ENCODE peak calls at places on chromosomes 2 and 18, in ten cellular contexts. One of them, this sample, is unnamed.

GRCh38 chr2:24359129-24359528 is 1.2 kb downstream of the ITSN2 start:
- DNase-seq in fibroblast of gingiva: no peak
- DNase-seq in NCI-H1694: no peak
- DNase-seq in frontal cortex: no peak
- DNase-seq in ureter: no peak
- DNase-seq in stimulated activated CD8-positive, alpha-beta memory T cell treated with anti-CD3 and anti-CD28 coated beads, Interleukin-4, amount 100 ng/mL, for 1 hour: no peak
- DNase-seq in caudate nucleus: no peak
- DNase-seq in epithelial cell of prostate: no peak
- DNase-seq in NCI-H1092: no peak
- DNase-seq in T-helper 2 cell: no peak
- DNase-seq in this sample: no peak

GRCh38 chr2:206004004-206004693 is 81.8 kb downstream of the INO80D start:
- DNase-seq in fibroblast of gingiva: no peak
- DNase-seq in NCI-H1694: no peak
- DNase-seq in frontal cortex: no peak
- DNase-seq in ureter: no peak
- DNase-seq in stimulated activated CD8-positive, alpha-beta memory T cell treated with anti-CD3 and anti-CD28 coated beads, Interleukin-4, amount 100 ng/mL, for 1 hour: no peak
- DNase-seq in caudate nucleus: no peak
- DNase-seq in epithelial cell of prostate: no peak
- DNase-seq in NCI-H1092: no peak
- DNase-seq in T-helper 2 cell: no peak
- DNase-seq in this sample: no peak

GRCh38 chr18:23812566-23813440 is 123.5 kb downstream of the LAMA3 start:
- DNase-seq in fibroblast of gingiva: no peak
- DNase-seq in NCI-H1694: peak
- DNase-seq in frontal cortex: no peak
- DNase-seq in ureter: no peak
- DNase-seq in stimulated activated CD8-positive, alpha-beta memory T cell treated with anti-CD3 and anti-CD28 coated beads, Interleukin-4, amount 100 ng/mL, for 1 hour: no peak
- DNase-seq in caudate nucleus: no peak
- DNase-seq in epithelial cell of prostate: no peak
- DNase-seq in NCI-H1092: no peak
- DNase-seq in T-helper 2 cell: peak
- DNase-seq in this sample: no peak

GRCh38 chr2:64135421-64135820 is 8.8 kb downstream of the PELI1 start:
- DNase-seq in fibroblast of gingiva: no peak
- DNase-seq in NCI-H1694: no peak
- DNase-seq in frontal cortex: no peak
- DNase-seq in ureter: no peak
- DNase-seq in stimulated activated CD8-positive, alpha-beta memory T cell treated with anti-CD3 and anti-CD28 coated beads, Interleukin-4, amount 100 ng/mL, for 1 hour: no peak
- DNase-seq in caudate nucleus: no peak
- DNase-seq in epithelial cell of prostate: no peak
- DNase-seq in NCI-H1092: no peak
- DNase-seq in T-helper 2 cell: no peak
- DNase-seq in this sample: no peak

GRCh38 chr18:73235491-73235890 is 367.7 kb upstream of the NETO1 start:
- DNase-seq in fibroblast of gingiva: peak
- DNase-seq in NCI-H1694: no peak
- DNase-seq in frontal cortex: no peak
- DNase-seq in ureter: no peak
- DNase-seq in stimulated activated CD8-positive, alpha-beta memory T cell treated with anti-CD3 and anti-CD28 coated beads, Interleukin-4, amount 100 ng/mL, for 1 hour: no peak
- DNase-seq in caudate nucleus: no peak
- DNase-seq in epithelial cell of prostate: peak
- DNase-seq in NCI-H1092: no peak
- DNase-seq in T-helper 2 cell: no peak
- DNase-seq in this sample: no peak

GRCh38 chr2:157620956-157621355 is 7.7 kb downstream of the ACVR1C start:
- DNase-seq in fibroblast of gingiva: peak
- DNase-seq in NCI-H1694: no peak
- DNase-seq in frontal cortex: no peak
- DNase-seq in ureter: no peak
- DNase-seq in stimulated activated CD8-positive, alpha-beta memory T cell treated with anti-CD3 and anti-CD28 coated beads, Interleukin-4, amount 100 ng/mL, for 1 hour: no peak
- DNase-seq in caudate nucleus: no peak
- DNase-seq in epithelial cell of prostate: no peak
- DNase-seq in NCI-H1092: no peak
- DNase-seq in T-helper 2 cell: no peak
- DNase-seq in this sample: no peak

GRCh38 chr2:121351521-121352318 is 66.7 kb upstream of the TFCP2L1 start:
- DNase-seq in fibroblast of gingiva: no peak
- DNase-seq in NCI-H1694: no peak
- DNase-seq in frontal cortex: no peak
- DNase-seq in ureter: no peak
- DNase-seq in stimulated activated CD8-positive, alpha-beta memory T cell treated with anti-CD3 and anti-CD28 coated beads, Interleukin-4, amount 100 ng/mL, for 1 hour: no peak
- DNase-seq in caudate nucleus: no peak
- DNase-seq in epithelial cell of prostate: no peak
- DNase-seq in NCI-H1092: no peak
- DNase-seq in T-helper 2 cell: no peak
- DNase-seq in this sample: no peak

GRCh38 chr2:192150166-192150565 is 44.6 kb downstream of the TMEFF2 start:
- DNase-seq in fibroblast of gingiva: peak
- DNase-seq in NCI-H1694: peak
- DNase-seq in frontal cortex: no peak
- DNase-seq in ureter: no peak
- DNase-seq in stimulated activated CD8-positive, alpha-beta memory T cell treated with anti-CD3 and anti-CD28 coated beads, Interleukin-4, amount 100 ng/mL, for 1 hour: no peak
- DNase-seq in caudate nucleus: no peak
- DNase-seq in epithelial cell of prostate: no peak
- DNase-seq in NCI-H1092: no peak
- DNase-seq in T-helper 2 cell: no peak
- DNase-seq in this sample: no peak

GRCh38 chr2:179344280-179344961 is 79.8 kb upstream of the SESTD1 start:
- DNase-seq in fibroblast of gingiva: peak
- DNase-seq in NCI-H1694: no peak
- DNase-seq in frontal cortex: no peak
- DNase-seq in ureter: no peak
- DNase-seq in stimulated activated CD8-positive, alpha-beta memory T cell treated with anti-CD3 and anti-CD28 coated beads, Interleukin-4, amount 100 ng/mL, for 1 hour: no peak
- DNase-seq in caudate nucleus: no peak
- DNase-seq in epithelial cell of prostate: no peak
- DNase-seq in NCI-H1092: no peak
- DNase-seq in T-helper 2 cell: no peak
- DNase-seq in this sample: no peak

GRCh38 chr2:133674433-133675331 is 106.4 kb upstream of the NCKAP5 start:
- DNase-seq in fibroblast of gingiva: peak
- DNase-seq in NCI-H1694: peak
- DNase-seq in frontal cortex: no peak
- DNase-seq in ureter: no peak
- DNase-seq in stimulated activated CD8-positive, alpha-beta memory T cell treated with anti-CD3 and anti-CD28 coated beads, Interleukin-4, amount 100 ng/mL, for 1 hour: no peak
- DNase-seq in caudate nucleus: no peak
- DNase-seq in epithelial cell of prostate: peak
- DNase-seq in NCI-H1092: peak
- DNase-seq in T-helper 2 cell: no peak
- DNase-seq in this sample: no peak

GRCh38 chr2:108305901-108306300 is 17.2 kb downstream of the SULT1C2 start:
- DNase-seq in fibroblast of gingiva: no peak
- DNase-seq in NCI-H1694: no peak
- DNase-seq in frontal cortex: no peak
- DNase-seq in ureter: no peak
- DNase-seq in stimulated activated CD8-positive, alpha-beta memory T cell treated with anti-CD3 and anti-CD28 coated beads, Interleukin-4, amount 100 ng/mL, for 1 hour: no peak
- DNase-seq in caudate nucleus: no peak
- DNase-seq in epithelial cell of prostate: no peak
- DNase-seq in NCI-H1092: no peak
- DNase-seq in T-helper 2 cell: no peak
- DNase-seq in this sample: no peak

GRCh38 chr2:104790100-104790811 is 63.7 kb upstream of the POU3F3 start:
- DNase-seq in fibroblast of gingiva: peak
- DNase-seq in NCI-H1694: no peak
- DNase-seq in frontal cortex: no peak
- DNase-seq in ureter: no peak
- DNase-seq in stimulated activated CD8-positive, alpha-beta memory T cell treated with anti-CD3 and anti-CD28 coated beads, Interleukin-4, amount 100 ng/mL, for 1 hour: no peak
- DNase-seq in caudate nucleus: no peak
- DNase-seq in epithelial cell of prostate: no peak
- DNase-seq in NCI-H1092: no peak
- DNase-seq in T-helper 2 cell: no peak
- DNase-seq in this sample: no peak

GRCh38 chr18:43271593-43272432 is 5.5 kb downstream of the SYT4 start:
- DNase-seq in fibroblast of gingiva: peak
- DNase-seq in NCI-H1694: no peak
- DNase-seq in frontal cortex: peak
- DNase-seq in ureter: no peak
- DNase-seq in stimulated activated CD8-positive, alpha-beta memory T cell treated with anti-CD3 and anti-CD28 coated beads, Interleukin-4, amount 100 ng/mL, for 1 hour: no peak
- DNase-seq in caudate nucleus: no peak
- DNase-seq in epithelial cell of prostate: no peak
- DNase-seq in NCI-H1092: no peak
- DNase-seq in T-helper 2 cell: no peak
- DNase-seq in this sample: no peak

GRCh38 chr2:156399224-156399949 is 36.8 kb upstream of the GPD2 start:
- DNase-seq in fibroblast of gingiva: peak
- DNase-seq in NCI-H1694: no peak
- DNase-seq in frontal cortex: no peak
- DNase-seq in ureter: no peak
- DNase-seq in stimulated activated CD8-positive, alpha-beta memory T cell treated with anti-CD3 and anti-CD28 coated beads, Interleukin-4, amount 100 ng/mL, for 1 hour: no peak
- DNase-seq in caudate nucleus: no peak
- DNase-seq in epithelial cell of prostate: no peak
- DNase-seq in NCI-H1092: no peak
- DNase-seq in T-helper 2 cell: no peak
- DNase-seq in this sample: no peak

GRCh38 chr2:94996401-94997100 is 29.0 kb upstream of the MAL start:
- DNase-seq in fibroblast of gingiva: no peak
- DNase-seq in NCI-H1694: no peak
- DNase-seq in frontal cortex: no peak
- DNase-seq in ureter: no peak
- DNase-seq in stimulated activated CD8-positive, alpha-beta memory T cell treated with anti-CD3 and anti-CD28 coated beads, Interleukin-4, amount 100 ng/mL, for 1 hour: no peak
- DNase-seq in caudate nucleus: no peak
- DNase-seq in epithelial cell of prostate: no peak
- DNase-seq in NCI-H1092: no peak
- DNase-seq in T-helper 2 cell: no peak
- DNase-seq in this sample: no peak

GRCh38 chr2:231800493-231801091 is 14.3 kb downstream of the COPS7B start:
- DNase-seq in fibroblast of gingiva: peak
- DNase-seq in NCI-H1694: peak
- DNase-seq in frontal cortex: no peak
- DNase-seq in ureter: no peak
- DNase-seq in stimulated activated CD8-positive, alpha-beta memory T cell treated with anti-CD3 and anti-CD28 coated beads, Interleukin-4, amount 100 ng/mL, for 1 hour: no peak
- DNase-seq in caudate nucleus: no peak
- DNase-seq in epithelial cell of prostate: no peak
- DNase-seq in NCI-H1092: no peak
- DNase-seq in T-helper 2 cell: no peak
- DNase-seq in this sample: no peak